ENCODE peak calls at places on chromosomes 5 and 9, in seven cellular contexts. One of them, this sample, is unnamed. For H3K27me3, the result is how much of the 10 kb centered on the place peaks cover.

GRCh38 chr9:93345630-93346239 is 105.8 kb upstream of the FAM120A start:
- DNase-seq in H1: no peak
- DNase-seq in mesenchymal stem cell: no peak
- DNase-seq in IMR-90: no peak
- DNase-seq in neuronal stem cell: peak
- DNase-seq in H9: no peak
- DNase-seq in mesendoderm: peak
- DNase-seq in this sample: peak

GRCh38 chr5:50343715-50344114 is 97.4 kb downstream of the EMB start:
- DNase-seq in H1: no peak
- DNase-seq in H9: no peak
- DNase-seq in mesendoderm: no peak
- DNase-seq in IMR-90: no peak
- DNase-seq in mesenchymal stem cell: no peak
- DNase-seq in neuronal stem cell: no peak
- DNase-seq in this sample: no peak

GRCh38 chr9:19116391-19116790 is 10.9 kb downstream of the PLIN2 start:
- DNase-seq in mesenchymal stem cell: peak
- DNase-seq in H9: no peak
- DNase-seq in mesendoderm: no peak
- DNase-seq in IMR-90: peak
- DNase-seq in H1: no peak
- DNase-seq in neuronal stem cell: no peak
- DNase-seq in this sample: no peak

GRCh38 chr5:141850183-141850768 is 27.9 kb downstream of the PCDH1 start:
- DNase-seq in mesenchymal stem cell: no peak
- DNase-seq in IMR-90: peak
- DNase-seq in mesendoderm: peak
- DNase-seq in H1: no peak
- DNase-seq in neuronal stem cell: peak
- DNase-seq in H9: no peak
- DNase-seq in this sample: no peak

GRCh38 chr5:180670586-180671359 is 21.4 kb upstream of the FLT4 start:
- DNase-seq in H1: peak
- DNase-seq in H9: peak
- DNase-seq in mesenchymal stem cell: peak
- DNase-seq in IMR-90: peak
- DNase-seq in neuronal stem cell: peak
- DNase-seq in mesendoderm: peak
- DNase-seq in this sample: peak

GRCh38 chr5:6291961-6292360 is 86.4 kb downstream of the MED10 start:
- DNase-seq in H9: peak
- DNase-seq in H1: no peak
- DNase-seq in mesendoderm: peak
- DNase-seq in IMR-90: no peak
- DNase-seq in mesenchymal stem cell: no peak
- DNase-seq in neuronal stem cell: no peak
- DNase-seq in this sample: peak

GRCh38 chr5:172574845-172575170 is 66.3 kb upstream of the NEURL1B start:
- DNase-seq in mesendoderm: no peak
- DNase-seq in H9: no peak
- DNase-seq in IMR-90: no peak
- DNase-seq in H1: no peak
- DNase-seq in neuronal stem cell: no peak
- DNase-seq in mesenchymal stem cell: no peak
- DNase-seq in this sample: no peak

GRCh38 chr5:62299600-62299999 is 6.4 kb upstream of the KIF2A start:
- DNase-seq in H9: no peak
- DNase-seq in mesenchymal stem cell: no peak
- DNase-seq in neuronal stem cell: no peak
- DNase-seq in IMR-90: no peak
- DNase-seq in H1: no peak
- DNase-seq in mesendoderm: no peak
- DNase-seq in this sample: no peak

GRCh38 chr5:126448720-126449119 is 25.5 kb downstream of the GRAMD2B start:
- DNase-seq in mesenchymal stem cell: no peak
- DNase-seq in neuronal stem cell: no peak
- DNase-seq in mesendoderm: no peak
- DNase-seq in H9: no peak
- DNase-seq in IMR-90: no peak
- DNase-seq in H1: no peak
- DNase-seq in this sample: peak

GRCh38 chr5:43854697-43855292 is 251.8 kb downstream of the NNT start:
- DNase-seq in mesendoderm: peak
- DNase-seq in mesenchymal stem cell: peak
- DNase-seq in H9: no peak
- DNase-seq in neuronal stem cell: peak
- DNase-seq in H1: no peak
- DNase-seq in IMR-90: peak
- DNase-seq in this sample: peak

GRCh38 chr9:77427256-77427927 is 220.7 kb downstream of the GNA14 start:
- DNase-seq in neuronal stem cell: no peak
- DNase-seq in H9: no peak
- DNase-seq in H1: no peak
- DNase-seq in IMR-90: no peak
- DNase-seq in mesenchymal stem cell: no peak
- DNase-seq in mesendoderm: no peak
- DNase-seq in this sample: no peak

GRCh38 chr5:171426266-171426665 is 6.8 kb downstream of the FGF18 start:
- DNase-seq in mesendoderm: no peak
- DNase-seq in mesenchymal stem cell: no peak
- DNase-seq in IMR-90: no peak
- DNase-seq in neuronal stem cell: no peak
- DNase-seq in H9: peak
- DNase-seq in H1: no peak
- DNase-seq in this sample: no peak

GRCh38 chr9:4689687-4690104 is 10.3 kb downstream of the CDC37L1 start:
- DNase-seq in neuronal stem cell: no peak
- DNase-seq in H1: no peak
- DNase-seq in IMR-90: peak
- DNase-seq in mesendoderm: no peak
- DNase-seq in mesenchymal stem cell: no peak
- DNase-seq in H9: no peak
- DNase-seq in this sample: peak

GRCh38 chr5:114055318-114055788 is 306.5 kb upstream of the KCNN2 start:
- DNase-seq in mesenchymal stem cell: peak
- DNase-seq in H1: peak
- DNase-seq in neuronal stem cell: peak
- DNase-seq in IMR-90: peak
- DNase-seq in H9: peak
- DNase-seq in mesendoderm: peak
- DNase-seq in this sample: no peak

GRCh38 chr9:108543251-108543768 is 312.5 kb downstream of the ACTL7B start:
- DNase-seq in IMR-90: peak
- DNase-seq in H1: no peak
- DNase-seq in mesendoderm: peak
- DNase-seq in neuronal stem cell: peak
- DNase-seq in mesenchymal stem cell: peak
- DNase-seq in H9: peak
- DNase-seq in this sample: peak

GRCh38 chr9:132160802-132161742 is 786 bp upstream of the NTNG2 start:
- DNase-seq in neuronal stem cell: peak
- DNase-seq in H9: no peak
- DNase-seq in mesenchymal stem cell: peak
- DNase-seq in H1: no peak
- DNase-seq in mesendoderm: peak
- DNase-seq in IMR-90: peak
- DNase-seq in this sample: peak

GRCh38 chr5:65364907-65365306 is 116.8 kb downstream of the ADAMTS6 start:
- DNase-seq in H1: no peak
- DNase-seq in mesendoderm: peak
- DNase-seq in IMR-90: peak
- DNase-seq in mesenchymal stem cell: peak
- DNase-seq in H9: no peak
- DNase-seq in neuronal stem cell: no peak
- DNase-seq in this sample: no peak

GRCh38 chr5:62126090-62126489 is 179.9 kb upstream of the KIF2A start:
- DNase-seq in mesendoderm: no peak
- DNase-seq in H9: no peak
- DNase-seq in mesenchymal stem cell: no peak
- DNase-seq in H1: no peak
- DNase-seq in neuronal stem cell: no peak
- DNase-seq in IMR-90: no peak
- DNase-seq in this sample: no peak

GRCh38 chr5:74848553-74849025 is 17.6 kb downstream of the FAM169A start:
- DNase-seq in mesenchymal stem cell: no peak
- DNase-seq in neuronal stem cell: no peak
- DNase-seq in mesendoderm: no peak
- DNase-seq in IMR-90: no peak
- DNase-seq in H9: no peak
- DNase-seq in H1: no peak
- DNase-seq in this sample: no peak

DNA sequence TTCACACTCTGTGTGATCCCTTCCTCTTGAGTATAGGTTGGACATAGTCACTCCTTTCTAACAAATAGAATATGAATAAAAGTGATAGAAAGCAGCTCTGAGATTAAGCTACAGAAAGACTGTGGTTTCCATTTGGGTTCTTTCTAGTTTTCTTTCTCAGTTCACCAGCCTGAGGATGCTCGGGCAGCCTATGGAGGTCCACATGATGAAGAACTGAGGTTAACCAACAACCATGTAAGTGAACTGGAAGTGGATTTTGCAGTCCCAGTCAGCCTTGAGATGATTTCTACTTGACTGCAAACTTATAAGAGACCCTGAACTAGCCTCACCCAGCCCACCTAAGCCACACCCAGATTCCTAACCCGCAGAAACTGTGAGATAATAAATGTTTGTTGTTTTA is 10.1 kb upstream of the FOXE1 start:
- DNase-seq in IMR-90: no peak
- DNase-seq in H1: no peak
- DNase-seq in mesenchymal stem cell: no peak
- DNase-seq in neuronal stem cell: no peak
- DNase-seq in H9: no peak
- DNase-seq in mesendoderm: no peak
- DNase-seq in this sample: no peak
- H3K27me3 ChIP-seq in IMR-90: under half
- H3K27me3 ChIP-seq in H1: under half
- H3K27me3 ChIP-seq in mesenchymal stem cell: half or more
- H3K27me3 ChIP-seq in neuronal stem cell: under half
- H3K27me3 ChIP-seq in H9: under half
- H3K27me3 ChIP-seq in mesendoderm: under half
- H3K27me3 ChIP-seq in this sample: under half

DNA sequence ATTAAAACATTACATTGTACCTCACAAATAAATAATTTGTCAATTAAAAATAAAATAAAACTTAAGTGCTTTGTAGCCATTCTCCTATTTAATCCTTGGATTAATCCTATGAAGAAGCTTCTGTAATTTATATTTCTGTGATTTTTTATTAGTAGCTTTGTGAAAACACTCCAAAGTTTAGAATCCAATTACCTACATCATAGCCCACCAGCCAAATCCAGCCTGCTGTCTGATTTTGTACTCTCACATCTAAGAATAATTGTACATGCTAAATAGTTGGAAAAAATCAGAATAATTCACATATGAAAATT is 10.4 kb downstream of the MED7 start:
- DNase-seq in neuronal stem cell: no peak
- DNase-seq in IMR-90: no peak
- DNase-seq in H1: no peak
- DNase-seq in H9: no peak
- DNase-seq in mesenchymal stem cell: no peak
- DNase-seq in mesendoderm: no peak
- DNase-seq in this sample: no peak
- H3K4me2 ChIP-seq in neuronal stem cell: no peak
- H3K4me2 ChIP-seq in IMR-90: no peak
- H3K4me2 ChIP-seq in H1: no peak
- H3K4me2 ChIP-seq in H9: no peak
- H3K4me2 ChIP-seq in mesenchymal stem cell: no peak
- H3K4me2 ChIP-seq in mesendoderm: no peak
- H3K4me2 ChIP-seq in this sample: no peak

GRCh38 chr9:21569721-21570120 is 87.6 kb upstream of the IFNE start:
- DNase-seq in IMR-90: no peak
- DNase-seq in H1: no peak
- DNase-seq in mesenchymal stem cell: no peak
- DNase-seq in neuronal stem cell: no peak
- DNase-seq in H9: no peak
- DNase-seq in mesendoderm: no peak
- DNase-seq in this sample: no peak

GRCh38 chr9:21568484-21568883 is 86.4 kb upstream of the IFNE start:
- DNase-seq in H1: no peak
- DNase-seq in IMR-90: no peak
- DNase-seq in neuronal stem cell: no peak
- DNase-seq in mesendoderm: no peak
- DNase-seq in mesenchymal stem cell: no peak
- DNase-seq in H9: no peak
- DNase-seq in this sample: no peak

GRCh38 chr9:21570643-21571275 is 88.6 kb upstream of the IFNE start:
- DNase-seq in H9: no peak
- DNase-seq in neuronal stem cell: no peak
- DNase-seq in IMR-90: no peak
- DNase-seq in H1: no peak
- DNase-seq in mesendoderm: no peak
- DNase-seq in mesenchymal stem cell: no peak
- DNase-seq in this sample: no peak

GRCh38 chr9:21565137-21565536 is 83.0 kb upstream of the IFNE start:
- DNase-seq in neuronal stem cell: no peak
- DNase-seq in mesendoderm: no peak
- DNase-seq in IMR-90: no peak
- DNase-seq in H1: no peak
- DNase-seq in H9: no peak
- DNase-seq in mesenchymal stem cell: no peak
- DNase-seq in this sample: no peak

GRCh38 chr9:21567926-21568325 is 85.8 kb upstream of the IFNE start:
- DNase-seq in neuronal stem cell: no peak
- DNase-seq in IMR-90: no peak
- DNase-seq in mesendoderm: no peak
- DNase-seq in mesenchymal stem cell: no peak
- DNase-seq in H9: no peak
- DNase-seq in H1: no peak
- DNase-seq in this sample: no peak
- H3K23ac ChIP-seq in neuronal stem cell: no peak
- H3K23ac ChIP-seq in IMR-90: no peak
- H3K23ac ChIP-seq in mesendoderm: no peak
- H3K23ac ChIP-seq in mesenchymal stem cell: no peak
- H3K23ac ChIP-seq in H9: no peak
- H3K23ac ChIP-seq in H1: no peak
- H3K23ac ChIP-seq in this sample: no peak

DNA sequence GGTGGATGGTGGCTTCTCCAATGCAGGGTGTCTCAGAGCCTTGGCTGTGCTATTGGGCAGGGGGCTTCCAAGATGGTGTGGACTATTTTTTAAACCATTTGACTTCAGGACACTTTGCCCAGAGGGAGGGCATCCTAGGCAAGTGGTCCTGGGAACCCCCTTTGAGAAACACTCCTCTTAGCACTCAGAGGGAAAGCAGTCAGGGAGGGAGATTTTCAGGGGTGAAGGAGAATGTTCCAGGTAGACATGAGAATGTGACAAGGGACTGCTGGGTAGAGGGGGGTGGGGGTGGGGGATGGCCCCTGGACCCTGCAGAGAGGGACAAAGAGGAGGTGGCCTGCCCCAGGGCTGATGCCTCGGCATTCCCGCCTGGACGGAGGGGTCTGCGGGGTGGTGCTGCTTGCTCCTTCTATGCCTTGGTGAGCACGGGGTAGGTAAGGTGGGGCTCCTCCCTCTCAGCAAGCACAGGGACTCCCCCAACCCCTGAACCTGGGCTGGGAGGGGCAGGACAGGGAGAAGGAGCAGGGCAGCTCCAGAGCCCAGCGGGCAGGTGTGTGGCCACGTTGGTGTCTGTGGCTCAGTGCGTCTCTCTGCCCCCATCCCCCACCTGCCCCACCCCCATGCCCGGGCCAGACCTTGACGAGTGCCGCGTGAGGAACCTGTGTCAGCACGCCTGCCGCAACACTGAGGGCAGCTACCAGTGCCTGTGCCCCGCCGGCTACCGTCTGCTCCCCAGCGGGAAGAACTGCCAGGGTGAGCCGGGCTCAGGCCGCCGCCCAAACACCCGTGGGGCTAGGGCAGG is 13.8 kb upstream of the ASS1 start:
- DNase-seq in IMR-90: no peak
- DNase-seq in mesenchymal stem cell: no peak
- DNase-seq in H9: no peak
- DNase-seq in mesendoderm: no peak
- DNase-seq in H1: no peak
- DNase-seq in neuronal stem cell: no peak
- DNase-seq in this sample: no peak
- H3K27me3 ChIP-seq in IMR-90: under half
- H3K27me3 ChIP-seq in mesenchymal stem cell: under half
- H3K27me3 ChIP-seq in H9: under half
- H3K27me3 ChIP-seq in mesendoderm: under half
- H3K27me3 ChIP-seq in H1: under half
- H3K27me3 ChIP-seq in neuronal stem cell: under half
- H3K27me3 ChIP-seq in this sample: under half

This sample was measured in trophoblast cell.